ENCODE peak calls at places on chromosomes 11 and 22, in five cellular contexts. E is K562, X is PC-3, K is transverse colon, Q is IMR-90. Z is an unnamed sample.

GRCh38 chr11:122877732-122878131 is 4.8 kb upstream of the JHY start:
- DNase-seq in X (no peak), K (no peak), E (no peak), Q (no peak), Z (no peak)

GRCh38 chr11:41431784-41432183 is 27.7 kb downstream of the LRRC4C start:
- DNase-seq in K (no peak), X (no peak), E (peak; percentile 7), Q (no peak), Z (no peak)

GRCh38 chr22:40950888-40951794 is at the start of gene RBX1:
- DNase-seq in E (peak; percentile 95), K (peak; percentile 99), X (peak; percentile 94), Q (peak; percentile 98), Z (peak; percentile 97)

GRCh38 chr11:3861698-3862097 is 6.2 kb downstream of the STIM1 start:
- DNase-seq in X (no peak), Q (no peak), E (no peak), K (no peak), Z (no peak)

GRCh38 chr11:8263769-8264410 is at the start of gene LMO1:
- DNase-seq in Q (peak; percentile 62), X (peak; percentile 80), K (peak; percentile 85), E (peak; percentile 85), Z (peak; percentile 49)

GRCh38 chr11:10602945-10603344 is 34.5 kb upstream of the LYVE1 start:
- DNase-seq in K (no peak), Q (no peak), E (no peak), X (no peak), Z (no peak)

GRCh38 chr11:46348566-46348981 is 1.3 kb downstream of the DGKZ start:
- DNase-seq in E (no peak), X (no peak), Q (no peak), K (peak; percentile 39), Z (no peak)

GRCh38 chr11:102577182-102577581 is 46.6 kb upstream of the MMP7 start:
- DNase-seq in E (no peak), X (no peak), K (no peak), Q (peak; percentile 46), Z (peak; percentile 57)

GRCh38 chr11:118230088-118230487 is 5.3 kb upstream of the JAML start:
- DNase-seq in E (no peak), Q (no peak), K (no peak), X (no peak), Z (no peak)

GRCh38 chr11:69058501-69059270 is 10.0 kb downstream of the TPCN2 start:
- DNase-seq in X (no peak), K (no peak), Q (no peak), E (no peak), Z (no peak)

GRCh38 chr11:12092714-12093113 is 17.7 kb upstream of the MICAL2 start:
- DNase-seq in K (no peak), E (no peak), X (no peak), Q (no peak), Z (no peak)

GRCh38 chr22:36395061-36395849 is 7.5 kb upstream of the MYH9 start:
- DNase-seq in E (no peak), X (peak; percentile 35), K (peak; percentile 64), Q (no peak), Z (peak; percentile 57)

GRCh38 chr22:25666308-25666707 is 75.7 kb upstream of the MYO18B start:
- DNase-seq in X (no peak), E (no peak), Q (no peak), K (peak; percentile 41), Z (no peak)

DNA sequence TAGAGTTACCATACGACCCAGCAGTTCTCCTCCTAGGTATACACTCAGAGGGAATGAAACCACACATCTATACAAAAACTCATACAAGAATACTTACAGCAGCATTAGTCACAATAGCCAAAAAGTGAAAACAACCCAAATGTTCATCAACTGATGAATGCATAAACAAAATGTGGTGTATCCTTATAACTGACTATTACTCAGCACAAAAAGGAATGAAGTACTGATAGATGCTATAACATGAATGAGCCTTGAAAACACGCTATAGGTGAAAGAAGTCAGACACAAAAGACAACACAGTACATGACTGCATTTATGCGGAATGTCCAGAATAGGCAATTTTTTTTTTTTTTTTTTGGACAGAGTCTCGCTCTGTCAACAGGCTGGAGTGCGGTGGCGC is 23.1 kb downstream of the NCAPD3 start:
- DNase-seq in Q (peak; percentile 59), X (no peak), K (no peak), E (no peak), Z (no peak)
- H3K36me3 ChIP-seq in Q (peaks cover 9% of the 10 kb centered on the region), X (peaks cover 76% of the 10 kb centered on the region), K (peaks cover 17% of the 10 kb centered on the region), E (peaks cover 94% of the 10 kb centered on the region), Z (peaks cover 50% of the 10 kb centered on the region)

GRCh38 chr11:121570453-121570852 is 117.7 kb upstream of the SORL1-AS1 start:
- DNase-seq in X (no peak), E (no peak), Q (no peak), K (no peak), Z (no peak)

GRCh38 chr11:121575250-121575962 is 122.6 kb upstream of the SORL1-AS1 start:
- DNase-seq in E (no peak), X (no peak), K (peak; percentile 41), Q (peak; percentile 81), Z (no peak)

GRCh38 chr11:121572581-121573059 is 119.9 kb upstream of the SORL1-AS1 start:
- DNase-seq in Q (no peak), K (no peak), X (no peak), E (no peak), Z (no peak)

GRCh38 chr11:121567988-121568387 is 115.2 kb upstream of the SORL1-AS1 start:
- DNase-seq in Q (no peak), E (no peak), K (no peak), X (peak; percentile 47), Z (no peak)

GRCh38 chr11:121571466-121571865 is 118.7 kb upstream of the SORL1-AS1 start:
- DNase-seq in Q (no peak), E (no peak), X (no peak), K (no peak), Z (no peak)
- H3K36me3 ChIP-seq in Q (no peaks in the 10 kb centered on the region), E (no peaks in the 10 kb centered on the region), X (peaks cover 17% of the 10 kb centered on the region), K (peaks cover 11% of the 10 kb centered on the region), Z (peaks cover 4% of the 10 kb centered on the region)

GRCh38 chr11:43492701-43493100 is 134.0 kb downstream of the TTC17 start:
- DNase-seq in K (no peak), Q (no peak), E (no peak), X (no peak), Z (no peak)

GRCh38 chr11:43497144-43497543 is 138.4 kb downstream of the TTC17 start:
- DNase-seq in Q (no peak), X (no peak), E (no peak), K (no peak), Z (no peak)

GRCh38 chr11:43489869-43490465 is 131.2 kb downstream of the TTC17 start:
- DNase-seq in X (no peak), E (no peak), K (no peak), Q (no peak), Z (no peak)

GRCh38 chr11:43493431-43493830 is 134.7 kb downstream of the TTC17 start:
- DNase-seq in E (no peak), Q (no peak), K (no peak), X (no peak), Z (no peak)
- H3K36me3 ChIP-seq in E (peaks cover 55% of the 10 kb centered on the region), Q (peaks cover 30% of the 10 kb centered on the region), K (no peaks in the 10 kb centered on the region), X (peaks cover 6% of the 10 kb centered on the region), Z (peaks cover 9% of the 10 kb centered on the region)

GRCh38 chr11:101357771-101358170 is 226.0 kb downstream of the TRPC6 start:
- DNase-seq in X (no peak), Q (no peak), K (no peak), E (no peak), Z (no peak)

GRCh38 chr11:101354801-101355200 is 225.2 kb upstream of the PGR start:
- DNase-seq in X (no peak), K (no peak), Q (no peak), E (no peak), Z (no peak)
- H3K36me3 ChIP-seq in X (no peaks in the 10 kb centered on the region), K (no peaks in the 10 kb centered on the region), Q (no peaks in the 10 kb centered on the region), E (no peaks in the 10 kb centered on the region), Z (no peaks in the 10 kb centered on the region)

GRCh38 chr22:17873804-17874203 is 99.5 kb upstream of the BID start:
- DNase-seq in E (no peak), K (no peak), X (no peak), Q (no peak), Z (no peak)
- H3K36me3 ChIP-seq in E (peaks cover 38% of the 10 kb centered on the region), K (peaks cover 12% of the 10 kb centered on the region), X (peaks cover 8% of the 10 kb centered on the region), Q (peaks cover 48% of the 10 kb centered on the region), Z (peaks cover 22% of the 10 kb centered on the region)

GRCh38 chr22:29842172-29842571 is 4.1 kb upstream of the ASCC2 start:
- DNase-seq in E (no peak), Q (no peak), K (no peak), X (peak; percentile 19), Z (no peak)

GRCh38 chr22:29842740-29843139 is 4.7 kb upstream of the ASCC2 start:
- DNase-seq in X (peak; percentile 94), K (no peak), Q (peak; percentile 91), E (no peak), Z (peak; percentile 90)

GRCh38 chr22:29840498-29840897 is 2.4 kb upstream of the ASCC2 start:
- DNase-seq in X (no peak), K (no peak), Q (no peak), E (peak; percentile 45), Z (peak; percentile 29)

GRCh38 chr22:29848115-29848514 is 10.0 kb upstream of the ASCC2 start:
- DNase-seq in X (no peak), E (no peak), K (no peak), Q (no peak), Z (no peak)

DNA sequence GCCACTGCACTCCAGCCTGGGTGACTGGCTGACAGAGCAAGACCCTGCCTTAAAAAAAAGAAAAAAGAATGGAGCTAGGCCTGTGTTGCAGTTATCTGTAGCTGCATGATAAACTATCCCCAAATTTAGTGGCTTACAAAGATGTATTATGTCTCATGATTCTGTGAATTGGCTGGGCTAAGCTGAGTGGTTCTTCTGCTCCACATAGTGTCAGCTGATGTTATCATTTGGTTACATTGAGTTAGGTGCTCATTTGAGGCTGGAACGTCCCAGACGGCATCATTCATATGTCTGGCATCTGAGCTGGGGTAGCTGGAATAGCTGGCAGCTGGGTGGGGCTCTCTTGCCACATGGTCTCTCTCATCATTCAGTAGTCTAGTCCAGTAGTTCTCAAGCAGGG is 8.2 kb upstream of the ASCC2 start:
- DNase-seq in Q (no peak), X (no peak), K (no peak), E (no peak), Z (no peak)
- H3K36me3 ChIP-seq in Q (no peaks in the 10 kb centered on the region), X (no peaks in the 10 kb centered on the region), K (no peaks in the 10 kb centered on the region), E (no peaks in the 10 kb centered on the region), Z (no peaks in the 10 kb centered on the region)

DNA sequence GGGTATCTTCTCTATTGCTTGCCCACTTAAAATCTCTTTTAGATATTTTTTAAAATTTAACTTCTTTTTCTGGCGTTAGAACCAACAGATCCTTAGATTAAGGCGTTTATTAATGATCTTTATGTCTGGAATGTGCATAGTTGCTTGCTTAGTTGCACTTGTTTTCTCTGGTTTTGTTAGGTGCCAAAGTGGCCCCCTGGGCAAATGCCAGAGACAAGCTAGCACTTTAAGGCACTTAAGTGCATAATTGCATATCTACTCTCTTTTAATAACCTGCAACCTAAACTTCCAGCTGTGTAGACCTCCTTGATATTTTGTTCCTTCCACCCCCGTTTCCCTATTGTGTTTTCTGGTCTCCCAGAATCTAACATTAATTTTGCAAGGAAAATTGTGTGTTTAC is 3.3 kb downstream of the RBM4 start:
- DNase-seq in Q (no peak), X (no peak), E (no peak), K (no peak), Z (no peak)
- H3K36me3 ChIP-seq in Q (peaks cover 43% of the 10 kb centered on the region), X (peaks cover 72% of the 10 kb centered on the region), E (peaks cover 80% of the 10 kb centered on the region), K (peaks cover 39% of the 10 kb centered on the region), Z (peaks cover 43% of the 10 kb centered on the region)

GRCh38 chr11:94828088-94828487 is 59.9 kb downstream of the AMOTL1 start:
- DNase-seq in Q (no peak), X (no peak), K (no peak), E (no peak), Z (no peak)
- H3K36me3 ChIP-seq in Q (peaks cover 62% of the 10 kb centered on the region), X (peaks cover 65% of the 10 kb centered on the region), K (no peaks in the 10 kb centered on the region), E (peaks cover 64% of the 10 kb centered on the region), Z (peaks cover 57% of the 10 kb centered on the region)

GRCh38 chr11:100981196-100981824 is 148.3 kb downstream of the PGR start:
- DNase-seq in K (no peak), E (no peak), X (peak; percentile 19), Q (no peak), Z (peak; percentile 22)
- H3K36me3 ChIP-seq in K (peaks cover 10% of the 10 kb centered on the region), E (no peaks in the 10 kb centered on the region), X (peaks cover 2% of the 10 kb centered on the region), Q (peaks cover 4% of the 10 kb centered on the region), Z (no peaks in the 10 kb centered on the region)

Z was measured in mammary epithelial cell.